ENCODE peak calls at places on chromosomes 16 and 17, in eight cellular contexts. F, O, D, R, V, H, Q and I are unnamed samples.

GRCh38 chr16:12901204-12901596 is 198 bp upstream of the SHISA9 start:
- DNase-seq in V (no peak), O (peak), Q (no peak), F (no peak), R (peak), D (no peak), H (no peak), I (no peak)

GRCh38 chr17:44314869-44315661 is 6.7 kb downstream of the RUNDC3A start:
- DNase-seq in D (no peak), O (peak), F (peak), Q (no peak), R (no peak), H (no peak), V (peak), I (no peak)

GRCh38 chr16:1667271-1667670 is 10.8 kb upstream of the JPT2 start:
- DNase-seq in F (no peak), O (no peak), V (no peak), Q (no peak), D (no peak), R (no peak), H (no peak), I (no peak)

GRCh38 chr17:50276588-50277356 is 2.5 kb downstream of the TMEM92 start:
- DNase-seq in Q (no peak), D (no peak), O (peak), R (no peak), V (no peak), F (no peak), H (no peak), I (no peak)

GRCh38 chr17:28473542-28473941 is at the start of gene SLC13A2:
- DNase-seq in R (no peak), Q (no peak), O (no peak), H (peak), D (no peak), F (no peak), V (no peak), I (no peak)

GRCh38 chr16:68681038-68681437 is 35.9 kb downstream of the CDH3 start:
- DNase-seq in Q (no peak), R (no peak), O (no peak), H (no peak), F (no peak), D (no peak), V (no peak), I (no peak)

GRCh38 chr17:48053758-48054237 is 5.6 kb downstream of the NFE2L1 start:
- DNase-seq in O (no peak), F (no peak), Q (no peak), R (no peak), V (no peak), D (no peak), H (no peak), I (no peak)

GRCh38 chr16:22424161-22424937 is 49.9 kb upstream of the CDR2 start:
- DNase-seq in R (no peak), D (no peak), H (peak), V (peak), F (no peak), Q (no peak), O (no peak), I (no peak)

GRCh38 chr17:35578929-35579448 is 618 bp upstream of the PEX12 start:
- DNase-seq in D (no peak), Q (no peak), V (no peak), R (no peak), F (no peak), O (peak), H (no peak), I (no peak)

GRCh38 chr17:50848039-50848438 is 12.7 kb downstream of the WFIKKN2 start:
- DNase-seq in F (no peak), H (no peak), D (no peak), R (no peak), Q (no peak), O (no peak), V (no peak), I (peak)

GRCh38 chr16:80167657-80168056 is 373.1 kb upstream of the DYNLRB2 start:
- DNase-seq in R (no peak), H (no peak), Q (no peak), D (no peak), O (no peak), F (no peak), V (no peak), I (no peak)

GRCh38 chr17:51435641-51436091 is 175.3 kb downstream of the UTP18 start:
- DNase-seq in O (peak), F (no peak), Q (peak), V (peak), H (no peak), R (peak), D (no peak), I (no peak)

GRCh38 chr17:7138800-7139381 is 24.3 kb upstream of the ASGR2 start:
- DNase-seq in R (no peak), Q (no peak), D (no peak), H (no peak), O (no peak), V (no peak), F (no peak), I (no peak)

GRCh38 chr16:75304521-75305363 is 53.3 kb upstream of the BCAR1 start:
- DNase-seq in F (no peak), R (no peak), O (no peak), Q (no peak), D (no peak), V (peak), H (no peak), I (no peak)

GRCh38 chr16:29306201-29306600 is 100.3 kb downstream of the NPIPB11 start:
- DNase-seq in V (no peak), H (no peak), R (no peak), Q (no peak), F (no peak), D (no peak), O (no peak), I (no peak)

GRCh38 chr16:878071-878784 is 77.7 kb upstream of the GNG13 start:
- DNase-seq in O (no peak), Q (no peak), H (no peak), F (peak), D (no peak), R (no peak), V (no peak), I (no peak)

GRCh38 chr17:44599298-44600175 is 42.3 kb downstream of the FZD2 start:
- DNase-seq in R (no peak), D (no peak), Q (no peak), H (peak), F (no peak), O (no peak), V (peak), I (peak)

GRCh38 chr17:30788918-30789317 is 35.6 kb downstream of the CRLF3 start:
- DNase-seq in O (no peak), H (no peak), Q (no peak), R (no peak), F (no peak), D (no peak), V (no peak), I (no peak)

GRCh38 chr17:80720624-80721577 is 176.3 kb downstream of the RPTOR start:
- DNase-seq in Q (no peak), R (no peak), H (no peak), F (peak), O (no peak), V (peak), D (no peak), I (no peak)